ENCODE peak calls at places on chromosomes 6 and 20, in four cellular contexts. I, E, W and S are unnamed samples.

GRCh38 chr6:24274441-24275083 is 83.3 kb downstream of the DCDC2 start:
- DNase-seq in I (peak; percentile 8), E (no peak), W (peak; percentile 19), S (no peak)

GRCh38 chr20:59788196-59788735 is 145.2 kb downstream of the SYCP2 start:
- DNase-seq in I (no peak), E (no peak), W (no peak), S (no peak)

GRCh38 chr20:11740975-11741374 is 176.7 kb upstream of the BTBD3 start:
- DNase-seq in I (no peak), E (no peak), W (no peak), S (no peak)

GRCh38 chr20:37946946-37947345 is 44.0 kb downstream of the VSTM2L start:
- DNase-seq in I (no peak), E (no peak), W (no peak), S (no peak)

GRCh38 chr6:49072146-49072545 is 390.9 kb downstream of the MMUT start:
- DNase-seq in I (no peak), E (no peak), W (no peak), S (no peak)

GRCh38 chr6:85186546-85187170 is 263.2 kb upstream of the NT5E start:
- DNase-seq in I (no peak), E (no peak), W (no peak), S (no peak)

GRCh38 chr6:97654674-97655073 is 371.7 kb upstream of the MMS22L start:
- DNase-seq in I (no peak), E (no peak), W (no peak), S (no peak)

GRCh38 chr6:153003294-153003645 is 761 bp upstream of the MTRF1L start:
- DNase-seq in I (peak; percentile 15), E (no peak), W (no peak), S (no peak)

GRCh38 chr6:100267721-100268123 is 197.0 kb downstream of the SIM1 start:
- DNase-seq in I (no peak), E (no peak), W (no peak), S (no peak)

GRCh38 chr6:27593200-27593818 is 120.4 kb upstream of the ZNF184 start:
- DNase-seq in I (no peak), E (no peak), W (no peak), S (no peak)

GRCh38 chr6:14383393-14384174 is 266.0 kb downstream of the CD83 start:
- DNase-seq in I (no peak), E (no peak), W (no peak), S (no peak)

GRCh38 chr6:149028767-149029405 is 282.1 kb downstream of the UST start:
- DNase-seq in I (peak; percentile 67), E (peak; percentile 88), W (peak; percentile 74), S (peak; percentile 61)

GRCh38 chr20:1377984-1378742 is 14.7 kb downstream of the FKBP1A start:
- DNase-seq in I (no peak), E (peak; percentile 26), W (no peak), S (no peak)

GRCh38 chr6:797479-798077 is 104.6 kb upstream of the EXOC2 start:
- DNase-seq in I (peak; percentile 36), E (peak; percentile 41), W (peak; percentile 48), S (peak; percentile 39)

GRCh38 chr20:63706852-63707557 is 771 bp downstream of the ARFRP1 start:
- DNase-seq in I (peak; percentile 70), E (no peak), W (peak; percentile 73), S (no peak)

GRCh38 chr6:42118162-42119001 is 24.0 kb downstream of the C6orf132 start:
- DNase-seq in I (peak; percentile 68), E (no peak), W (no peak), S (no peak)
- H3K9ac ChIP-seq in I (no peak overlapping the region), E (peak overlapping the region; percentile 57), W (no peak overlapping the region), S (no peak overlapping the region)

GRCh38 chr6:11535801-11536230 is 1.7 kb upstream of the TMEM170B start:
- DNase-seq in I (no peak), E (no peak), W (no peak), S (no peak)

GRCh38 chr6:11536795-11537194 is 754 bp upstream of the TMEM170B start:
- DNase-seq in I (peak; percentile 10), E (no peak), W (no peak), S (no peak)

GRCh38 chr6:11538049-11538798 is 675 bp downstream of the TMEM170B start:
- DNase-seq in I (peak; percentile 70), E (no peak), W (peak; percentile 30), S (no peak)

GRCh38 chr6:11537229-11538048 is at the start of gene TMEM170B:
- DNase-seq in I (peak; percentile 99), E (peak; percentile 37), W (peak; percentile 99), S (peak; percentile 57)

GRCh38 chr6:11538799-11539468 is 1.4 kb downstream of the TMEM170B start:
- DNase-seq in I (no peak), E (no peak), W (no peak), S (no peak)
- TF ChIP-seq YY1 in I (no peak), E (no peak), W (no peak), S (no peak)

DNA sequence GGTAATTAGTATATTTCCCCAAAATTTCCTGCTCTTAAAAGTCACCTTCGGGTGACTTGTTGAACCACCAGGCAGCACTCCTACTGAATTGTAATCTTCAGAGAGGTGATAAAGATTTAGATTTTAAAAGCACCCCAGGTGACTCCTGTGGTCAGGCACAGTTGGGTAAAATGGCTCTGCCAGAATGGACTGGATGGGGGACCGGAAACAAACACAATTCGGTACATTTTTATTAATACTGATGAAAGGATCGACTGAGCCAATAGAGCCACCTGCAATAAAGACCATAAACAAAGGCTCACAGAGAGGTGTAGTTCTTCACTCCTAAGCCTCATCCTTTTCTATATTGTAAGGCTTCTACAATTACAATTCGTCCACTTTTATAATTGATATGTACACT is 19.6 kb upstream of the FAM83C start:
- DNase-seq in I (no peak), E (no peak), W (no peak), S (no peak)
- H3K9ac ChIP-seq in I (peak overlapping the region; percentile 37), E (peak overlapping the region; percentile 59), W (no peak overlapping the region), S (no peak overlapping the region)

GRCh38 chr6:37809144-37809543 is 10.4 kb upstream of the ZFAND3 start:
- DNase-seq in I (no peak), E (no peak), W (no peak), S (no peak)
- TF ChIP-seq YY1 in I (no peak), E (no peak), W (no peak), S (no peak)

DNA sequence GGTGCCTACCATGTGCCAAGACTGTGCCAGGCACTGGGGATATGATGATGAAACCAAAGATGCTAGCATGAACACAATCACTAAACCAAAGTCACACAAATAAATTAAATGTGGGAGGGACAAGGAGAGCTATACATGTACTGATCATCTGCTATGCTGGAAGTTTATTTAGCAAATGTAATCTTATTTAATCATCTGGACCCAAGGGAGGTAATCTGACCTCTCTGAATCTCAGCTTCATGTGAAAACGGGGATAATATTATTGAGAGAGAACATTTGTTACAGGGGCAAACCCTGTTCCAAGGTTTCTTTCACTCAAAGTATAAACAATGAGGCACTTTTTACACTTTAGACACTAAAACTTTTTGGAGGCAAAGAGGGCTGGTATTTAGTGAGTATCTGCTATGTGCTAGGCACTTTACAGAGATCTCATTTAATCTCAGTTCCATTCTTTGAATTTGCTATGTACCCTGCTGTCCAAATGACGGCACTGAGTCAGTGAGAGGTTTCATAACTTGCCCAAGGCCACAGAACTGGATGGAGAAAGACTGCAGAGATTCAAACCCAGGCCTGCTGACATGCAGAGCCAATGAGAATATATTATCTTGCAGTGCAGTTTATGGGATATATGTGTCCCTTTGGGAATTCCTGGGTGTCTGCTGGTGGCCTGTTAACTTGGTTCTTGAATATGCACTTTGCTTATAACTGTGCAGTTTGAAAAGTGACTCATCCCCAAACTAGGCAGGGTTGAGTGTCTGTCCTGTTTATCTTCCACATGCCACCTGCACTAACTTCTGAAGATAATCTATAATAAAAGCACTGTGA is 3.3 kb upstream of the ASXL1 start:
- DNase-seq in I (no peak), E (no peak), W (no peak), S (no peak)
- H3K9ac ChIP-seq in I (no peak overlapping the region), E (peak overlapping the region; percentile 32), W (no peak overlapping the region), S (no peak overlapping the region)

GRCh38 chr6:80003841-80004198 is 629 bp upstream of the TTK start:
- DNase-seq in I (peak; percentile 27), E (no peak), W (no peak), S (no peak)
- TF ChIP-seq YY1 in I (no peak), E (no peak), W (no peak), S (no peak)

GRCh38 chr20:57393321-57394086 is 2.3 kb downstream of the RBM38 start:
- DNase-seq in I (no peak), E (no peak), W (no peak), S (no peak)
- H3K9ac ChIP-seq in I (no peak overlapping the region), E (no peak overlapping the region), W (peak overlapping the region; percentile 71), S (no peak overlapping the region)